ENCODE peak calls at places on chromosome 10, in eight cellular contexts. S is heart left ventricle, A is lower leg skin, W is stomach, Q is Peyer's patch, G is endothelial cell of umbilical vein, F is transverse colon, M is body of pancreas. L is an unnamed sample.

GRCh38 chr10:119206603-119207366 is 586 bp upstream of the GRK5 start:
- DNase-seq in S (peak), A (peak), W (peak), Q (peak), G (peak), F (peak), M (peak), L (peak)

GRCh38 chr10:76553231-76553630 is 1084.4 kb downstream of the KCNMA1 start:
- DNase-seq in S (no peak), A (no peak), W (no peak), Q (no peak), G (no peak), F (no peak), M (no peak), L (no peak)

GRCh38 chr10:97608991-97609561 is 19.6 kb downstream of the C10orf62 start:
- DNase-seq in S (peak), A (peak), W (no peak), Q (no peak), G (no peak), F (no peak), M (no peak), L (no peak)

GRCh38 chr10:123999956-124000615 is 93.3 kb downstream of the CHST15 start:
- DNase-seq in S (no peak), A (peak), W (no peak), Q (peak), G (no peak), F (no peak), M (no peak), L (no peak)

GRCh38 chr10:122499012-122499411 is 37.7 kb downstream of the HTRA1 start:
- DNase-seq in S (no peak), A (no peak), W (no peak), Q (no peak), G (no peak), F (no peak), M (no peak), L (no peak)

GRCh38 chr10:104274762-104275721 is 6.1 kb downstream of the GSTO2 start:
- DNase-seq in S (peak), A (no peak), W (peak), Q (no peak), G (peak), F (peak), M (peak), L (peak)

GRCh38 chr10:97991875-97992274 is 38.5 kb downstream of the CRTAC1 start:
- DNase-seq in S (no peak), A (peak), W (no peak), Q (no peak), G (peak), F (no peak), M (no peak), L (peak)

GRCh38 chr10:12950583-12951128 is 50.9 kb downstream of the CCDC3 start:
- DNase-seq in S (no peak), A (peak), W (no peak), Q (no peak), G (no peak), F (no peak), M (no peak), L (no peak)

GRCh38 chr10:103917326-103918052 is 495 bp downstream of the STN1 start:
- DNase-seq in S (peak), A (peak), W (peak), Q (peak), G (no peak), F (peak), M (peak), L (peak)

GRCh38 chr10:52883996-52884871 is 111.7 kb upstream of the MBL2 start:
- DNase-seq in S (no peak), A (no peak), W (peak), Q (no peak), G (peak), F (no peak), M (peak), L (peak)

GRCh38 chr10:125514206-125515162 is 168.5 kb downstream of the TEX36 start:
- DNase-seq in S (no peak), A (peak), W (no peak), Q (no peak), G (no peak), F (no peak), M (no peak), L (no peak)

GRCh38 chr10:42960491-42961155 is 116.2 kb upstream of the RET start:
- DNase-seq in S (peak), A (peak), W (peak), Q (no peak), G (no peak), F (no peak), M (no peak), L (peak)

GRCh38 chr10:122051609-122052385 is 62.8 kb downstream of the TACC2 start:
- DNase-seq in S (peak), A (peak), W (peak), Q (no peak), G (peak), F (peak), M (peak), L (peak)

GRCh38 chr10:114404171-114405010 is at the start of gene AFAP1L2:
- DNase-seq in S (peak), A (peak), W (peak), Q (no peak), G (no peak), F (peak), M (peak), L (no peak)

GRCh38 chr10:86357676-86358075 is 8.9 kb downstream of the GRID1 start:
- DNase-seq in S (no peak), A (no peak), W (no peak), Q (no peak), G (no peak), F (no peak), M (no peak), L (no peak)

GRCh38 chr10:127524229-127524628 is 24.9 kb upstream of the NPS start:
- DNase-seq in S (no peak), A (no peak), W (no peak), Q (no peak), G (no peak), F (no peak), M (no peak), L (no peak)

GRCh38 chr10:12177642-12178041 is 18.0 kb downstream of the NUDT5 start:
- DNase-seq in S (no peak), A (no peak), W (no peak), Q (no peak), G (no peak), F (no peak), M (no peak), L (peak)

GRCh38 chr10:8273749-8274148 is 219.3 kb downstream of the GATA3 start:
- DNase-seq in S (no peak), A (no peak), W (no peak), Q (no peak), G (no peak), F (no peak), M (no peak), L (no peak)

GRCh38 chr10:63376560-63377304 is 89.0 kb downstream of the JMJD1C start:
- DNase-seq in S (no peak), A (no peak), W (no peak), Q (no peak), G (peak), F (no peak), M (no peak), L (no peak)

GRCh38 chr10:12434277-12434676 is 84.9 kb downstream of the CAMK1D start:
- DNase-seq in S (no peak), A (no peak), W (no peak), Q (no peak), G (no peak), F (no peak), M (peak), L (no peak)

GRCh38 chr10:86968271-86968993 is at the start of gene ADIRF:
- DNase-seq in S (peak), A (peak), W (peak), Q (peak), G (peak), F (peak), M (peak), L (no peak)

GRCh38 chr10:92419740-92420553 is 129.0 kb downstream of the MARCHF5 start:
- DNase-seq in S (peak), A (no peak), W (peak), Q (no peak), G (peak), F (peak), M (peak), L (no peak)

GRCh38 chr10:17001297-17001744 is 128.3 kb downstream of the CUBN start:
- DNase-seq in S (peak), A (no peak), W (no peak), Q (no peak), G (no peak), F (no peak), M (no peak), L (no peak)

GRCh38 chr10:124126711-124127385 is 33.5 kb upstream of the CHST15 start:
- DNase-seq in S (no peak), A (no peak), W (no peak), Q (no peak), G (no peak), F (no peak), M (no peak), L (no peak)

GRCh38 chr10:97926055-97926454 is 76.4 kb downstream of the GOLGA7B start:
- DNase-seq in S (no peak), A (no peak), W (no peak), Q (no peak), G (no peak), F (no peak), M (no peak), L (no peak)

GRCh38 chr10:122033224-122033926 is 44.4 kb downstream of the TACC2 start:
- DNase-seq in S (peak), A (no peak), W (peak), Q (no peak), G (no peak), F (peak), M (no peak), L (no peak)

GRCh38 chr10:47045331-47045861 is 134.2 kb downstream of the PTPN20 start:
- DNase-seq in S (peak), A (peak), W (no peak), Q (no peak), G (no peak), F (no peak), M (peak), L (no peak)

GRCh38 chr10:58143944-58144343 is 123.8 kb downstream of the IPMK start:
- DNase-seq in S (no peak), A (no peak), W (no peak), Q (no peak), G (no peak), F (no peak), M (no peak), L (no peak)

GRCh38 chr10:59524373-59524772 is 162.0 kb upstream of the FAM13C start:
- DNase-seq in S (no peak), A (no peak), W (no peak), Q (no peak), G (no peak), F (no peak), M (no peak), L (no peak)

DNA sequence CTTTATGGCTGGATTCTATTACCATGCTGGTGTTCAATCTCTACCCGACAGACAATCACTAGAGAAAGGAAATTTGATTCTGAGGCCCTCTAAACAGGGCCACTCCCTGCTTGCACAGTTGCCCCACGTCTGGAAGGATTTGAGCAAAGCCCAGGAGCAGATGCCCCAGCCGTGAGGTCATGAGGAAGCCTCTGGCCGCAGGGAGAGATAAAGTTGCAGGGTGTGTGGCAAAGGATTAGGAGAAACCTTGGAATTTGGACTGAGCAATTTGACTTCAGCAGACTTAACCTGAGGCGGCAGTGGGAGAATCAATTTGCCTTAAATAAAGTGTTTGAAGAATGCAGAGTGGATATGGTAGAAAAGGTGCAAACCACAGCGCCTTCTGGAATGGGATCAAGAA is 40.2 kb upstream of the KLF6 start:
- DNase-seq in S (no peak), A (no peak), W (no peak), Q (no peak), G (no peak), F (peak), M (no peak), L (peak)
- TF ChIP-seq POLR2A in S (no peak), A (no peak), W (no peak), Q (no peak), G (no peak), F (no peak), M (no peak), L (no peak)

DNA sequence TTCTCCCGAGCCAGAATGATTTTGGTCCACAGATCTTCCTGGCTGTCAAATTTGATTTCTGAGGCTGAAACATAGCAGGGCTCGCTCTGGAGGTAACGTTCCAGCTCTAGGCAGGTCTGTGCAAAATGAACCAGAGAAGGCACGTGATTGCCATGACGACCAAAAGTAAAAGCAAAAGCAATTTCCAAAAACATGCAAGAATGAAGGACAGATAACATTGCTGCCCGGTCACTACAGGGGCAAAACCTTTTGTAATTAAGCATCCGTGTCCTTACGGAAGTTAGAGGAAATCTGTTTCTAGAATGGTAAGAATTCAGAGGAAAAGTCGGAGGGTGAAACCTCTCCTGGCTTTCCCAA is 2.9 kb downstream of the KLF6 start:
- DNase-seq in S (no peak), A (no peak), W (no peak), Q (peak), G (no peak), F (no peak), M (peak), L (no peak)
- TF ChIP-seq POLR2A in S (no peak), A (no peak), W (no peak), Q (no peak), G (peak), F (no peak), M (no peak), L (no peak)

GRCh38 chr10:102460836-102461186 is 9.5 kb upstream of the C10orf95 start:
- DNase-seq in S (no peak), A (no peak), W (no peak), Q (no peak), G (no peak), F (no peak), M (no peak), L (no peak)

GRCh38 chr10:102463983-102464382 is 12.6 kb upstream of the C10orf95 start:
- DNase-seq in S (no peak), A (no peak), W (no peak), Q (no peak), G (no peak), F (no peak), M (no peak), L (no peak)

GRCh38 chr10:102457591-102458150 is 6.3 kb upstream of the C10orf95 start:
- DNase-seq in S (no peak), A (no peak), W (no peak), Q (no peak), G (no peak), F (no peak), M (no peak), L (no peak)

GRCh38 chr10:102462512-102463054 is 11.2 kb upstream of the C10orf95 start:
- DNase-seq in S (no peak), A (no peak), W (no peak), Q (no peak), G (no peak), F (no peak), M (no peak), L (no peak)

DNA sequence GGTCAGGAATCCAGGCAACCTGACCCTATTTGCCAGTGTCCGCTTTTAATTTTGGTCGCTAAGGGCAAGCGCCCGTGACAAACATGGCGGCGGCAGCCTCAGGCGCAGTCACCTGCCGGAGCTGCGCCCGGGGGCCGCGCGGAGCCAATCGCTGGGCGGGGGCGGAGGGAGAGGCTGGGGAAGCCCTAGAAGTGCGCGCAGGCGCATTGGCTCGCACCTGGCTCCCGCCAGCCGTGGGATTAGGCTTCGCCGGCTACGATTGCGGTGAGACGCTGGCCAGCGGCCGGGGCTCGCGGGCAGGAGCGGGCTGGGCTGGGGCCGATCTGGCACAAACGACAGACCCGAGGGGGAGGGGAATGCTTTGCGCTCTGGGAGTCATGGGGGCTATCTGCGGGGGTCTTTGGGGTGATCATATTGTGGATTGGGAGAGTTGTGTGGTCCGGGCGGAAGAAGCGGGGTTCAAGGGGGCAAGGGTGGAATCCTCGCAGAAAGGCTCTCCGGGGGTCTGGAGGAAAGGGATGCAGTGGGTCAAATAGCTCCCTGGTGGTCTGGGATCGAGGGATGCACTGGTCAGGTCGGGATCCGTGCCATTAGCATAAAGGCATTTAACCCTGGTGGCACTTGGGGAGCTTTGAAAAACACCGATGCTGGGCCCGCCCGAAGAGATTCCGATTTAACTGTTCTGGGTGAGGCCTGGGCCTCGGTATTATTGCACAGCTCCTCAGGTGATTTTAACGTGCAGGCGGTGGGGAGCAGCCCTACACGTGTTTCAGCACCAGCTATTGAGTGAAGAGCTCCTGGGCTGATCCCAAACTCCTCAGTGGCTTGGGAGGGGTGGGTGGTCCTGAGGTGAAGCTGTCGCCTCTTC is 10.1 kb upstream of the C10orf95 start:
- DNase-seq in S (peak), A (peak), W (peak), Q (peak), G (peak), F (peak), M (peak), L (peak)
- TF ChIP-seq POLR2A in S (no peak), A (no peak), W (no peak), Q (no peak), G (no peak), F (peak), M (peak), L (peak)

DNA sequence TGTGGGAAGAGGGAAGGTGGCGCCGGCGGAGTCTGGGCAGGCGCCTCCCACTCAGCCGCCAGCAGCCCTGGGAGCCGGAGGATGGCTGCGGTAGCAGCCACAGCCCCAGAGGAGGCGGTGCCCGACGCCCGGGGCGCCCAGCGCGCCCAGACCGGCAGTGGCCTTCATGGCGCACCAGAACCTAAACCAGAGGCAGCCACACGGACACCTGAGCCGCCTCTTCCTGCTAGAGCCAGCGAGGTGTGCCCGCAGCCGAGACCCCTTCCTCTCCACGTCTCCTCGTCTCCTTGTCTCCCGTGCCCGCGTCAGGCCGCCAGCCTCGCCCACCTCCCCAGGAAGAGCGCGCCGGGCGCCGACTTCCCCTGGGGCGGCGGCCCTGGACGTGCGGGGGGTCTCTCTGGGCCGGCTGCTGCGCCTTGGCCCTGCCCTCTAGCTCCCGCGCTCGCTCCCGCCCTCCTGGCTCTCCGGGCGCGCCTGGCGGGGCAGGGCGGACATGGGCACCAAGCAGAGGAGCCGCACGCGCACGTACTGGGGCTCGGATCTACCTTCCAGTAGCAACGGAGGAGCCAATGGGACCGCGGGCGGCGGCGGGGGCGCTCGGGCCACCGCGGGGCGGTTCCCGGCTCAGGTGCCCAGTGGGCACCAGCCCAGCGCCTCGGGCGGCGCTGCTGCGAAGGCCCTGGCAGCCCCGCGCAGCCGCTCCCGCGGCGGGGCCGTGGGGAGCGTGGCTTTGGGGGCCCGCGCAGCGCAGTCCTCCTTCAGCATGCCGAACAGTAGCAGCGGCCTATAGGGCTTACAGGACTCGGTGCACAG is 33.0 kb upstream of the SFTPD start:
- DNase-seq in S (peak), A (peak), W (peak), Q (no peak), G (peak), F (peak), M (peak), L (peak)
- TF ChIP-seq POLR2A in S (no peak), A (no peak), W (no peak), Q (no peak), G (no peak), F (peak), M (peak), L (peak)

DNA sequence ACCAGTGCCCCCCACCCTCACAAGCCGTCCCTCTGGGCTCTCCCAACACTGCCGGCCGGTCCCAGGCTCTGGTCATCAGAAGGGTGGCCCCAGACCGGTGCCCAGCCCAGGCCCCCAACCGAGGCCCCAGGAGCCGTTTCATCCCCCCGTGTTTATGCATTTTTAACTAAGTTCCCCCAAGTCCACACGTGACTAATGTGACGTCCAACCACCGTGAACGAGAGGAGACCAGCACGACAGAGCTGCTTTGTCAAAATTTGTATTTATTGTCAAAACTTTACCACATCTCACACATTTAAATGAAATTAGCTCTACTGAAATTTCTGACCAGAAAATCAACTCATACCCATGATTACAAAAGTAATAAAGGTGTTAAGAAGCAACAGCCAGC is 8.6 kb downstream of the VENTX start:
- DNase-seq in S (no peak), A (no peak), W (no peak), Q (no peak), G (no peak), F (no peak), M (no peak), L (no peak)
- TF ChIP-seq POLR2A in S (no peak), A (no peak), W (no peak), Q (no peak), G (no peak), F (no peak), M (no peak), L (no peak)

L was measured in H54.